ENCODE peak calls at places on chromosome 4, in seven cellular contexts. N, H, L, Z, U, S and T are unnamed samples.

GRCh38 chr4:89737888-89738287 is 99.1 kb downstream of the SNCA start:
- DNase-seq in H (no peak), Z (peak), L (no peak), S (no peak), U (no peak), N (no peak), T (no peak)

GRCh38 chr4:5399790-5400421 is 308.5 kb downstream of the EVC2 start:
- DNase-seq in U (no peak), H (no peak), Z (no peak), S (no peak), N (peak), L (no peak), T (no peak)

GRCh38 chr4:111800551-111800950 is 344.7 kb upstream of the FAM241A start:
- DNase-seq in L (no peak), S (no peak), Z (no peak), N (no peak), U (no peak), H (no peak), T (no peak)

GRCh38 chr4:116233971-116234370 is 851.4 kb downstream of the TRAM1L1 start:
- DNase-seq in U (no peak), Z (no peak), S (no peak), N (peak), L (no peak), H (no peak), T (no peak)

GRCh38 chr4:168743576-168743975 is 246.7 kb downstream of the PALLD start:
- DNase-seq in H (no peak), U (no peak), S (no peak), N (no peak), L (no peak), Z (peak), T (no peak)

GRCh38 chr4:169311643-169312365 is 41.0 kb upstream of the SH3RF1 start:
- DNase-seq in Z (peak), S (no peak), N (peak), H (no peak), U (peak), L (no peak), T (no peak)

GRCh38 chr4:52982246-52982950 is 120.3 kb downstream of the RASL11B start:
- DNase-seq in N (peak), S (no peak), U (no peak), H (no peak), L (no peak), Z (no peak), T (no peak)

GRCh38 chr4:124234771-124235170 is 477.8 kb downstream of the ANKRD50 start:
- DNase-seq in Z (no peak), N (no peak), U (no peak), H (no peak), S (no peak), L (no peak), T (no peak)

GRCh38 chr4:8414377-8414776 is 26.1 kb downstream of the ACOX3 start:
- DNase-seq in Z (no peak), N (no peak), S (no peak), L (no peak), U (no peak), H (no peak), T (no peak)

GRCh38 chr4:76055005-76055404 is 19.1 kb upstream of the CXCL11 start:
- DNase-seq in H (no peak), S (no peak), U (no peak), N (no peak), L (peak), Z (no peak), T (no peak)

GRCh38 chr4:48654015-48654664 is 125.9 kb downstream of the FRYL start:
- DNase-seq in H (no peak), Z (no peak), S (no peak), N (no peak), U (no peak), L (no peak), T (no peak)

GRCh38 chr4:138090145-138090917 is 151.8 kb downstream of the SLC7A11 start:
- DNase-seq in S (no peak), N (peak), Z (peak), U (peak), L (peak), H (no peak), T (no peak)

GRCh38 chr4:138088449-138089208 is 153.5 kb downstream of the SLC7A11 start:
- DNase-seq in S (no peak), H (no peak), N (no peak), U (no peak), Z (no peak), L (no peak), T (no peak)

GRCh38 chr4:138085956-138086355 is 156.2 kb downstream of the SLC7A11 start:
- DNase-seq in L (no peak), U (no peak), N (no peak), Z (no peak), H (no peak), S (no peak), T (no peak)

GRCh38 chr4:138087181-138087714 is 154.9 kb downstream of the SLC7A11 start:
- DNase-seq in L (no peak), N (no peak), H (no peak), S (no peak), Z (no peak), U (no peak), T (no peak)

GRCh38 chr4:138086471-138086870 is 155.7 kb downstream of the SLC7A11 start:
- DNase-seq in H (no peak), S (no peak), Z (no peak), U (no peak), N (no peak), L (no peak), T (no peak)
- H3K4me3 ChIP-seq in H (no peak), S (no peak), Z (no peak), U (no peak), N (no peak), L (no peak), T (no peak)

GRCh38 chr4:85938902-85939301 is 421.0 kb downstream of the MAPK10 start:
- DNase-seq in S (no peak), L (no peak), Z (no peak), U (no peak), H (no peak), N (no peak), T (no peak)
- H3K4me3 ChIP-seq in S (no peak), L (no peak), Z (no peak), U (no peak), H (no peak), N (no peak), T (no peak)

GRCh38 chr4:113146876-113147358 is 97.5 kb downstream of the ANK2 start:
- DNase-seq in S (no peak), H (no peak), L (peak), U (no peak), Z (no peak), N (no peak), T (no peak)
- H3K4me3 ChIP-seq in S (no peak), H (peak), L (peak), U (peak), Z (peak), N (no peak), T (no peak)

DNA sequence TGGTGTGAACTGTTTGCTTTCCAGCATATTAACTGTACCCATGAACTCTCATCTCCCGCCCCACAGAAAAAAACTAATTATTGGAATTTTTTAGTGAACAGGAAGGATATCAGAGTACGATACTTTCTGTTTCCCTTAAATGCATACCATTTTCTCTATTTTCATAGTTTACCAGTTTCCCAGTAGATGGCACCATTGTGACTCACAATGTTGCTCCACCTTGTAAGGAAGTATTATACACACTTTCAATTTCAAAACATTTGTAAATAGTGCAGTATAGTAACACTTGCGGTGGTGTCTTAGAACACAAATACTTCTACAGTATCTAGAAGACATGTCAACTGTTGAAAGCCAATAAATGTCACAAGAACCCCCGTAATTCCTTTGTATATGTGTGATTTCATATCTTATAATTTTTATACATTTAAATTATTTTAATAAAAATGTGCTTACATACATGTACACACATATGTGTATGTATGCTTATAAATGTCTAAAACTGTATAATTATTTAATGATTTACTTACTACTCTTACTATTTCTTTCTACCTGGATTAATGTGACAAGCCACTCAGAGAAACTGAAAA is 167.3 kb downstream of the SLIT2 start:
- DNase-seq in S (no peak), Z (no peak), N (peak), L (peak), U (no peak), H (no peak), T (peak)
- H3K4me3 ChIP-seq in S (no peak), Z (peak), N (no peak), L (peak), U (peak), H (peak), T (no peak)